ENCODE peak calls at places on chromosomes 4 and X, in five cellular contexts. C is substantia nigra; H is aorta; D is activated naive CD4-positive, alpha-beta T cell; F is sigmoid colon. T is an unnamed sample.

GRCh38 chr4:104490096-104490769 is 4.5 kb downstream of the CXXC4 start:
- DNase-seq in C (peak), D (no peak), F (peak), H (no peak), T (no peak)

GRCh38 chr4:139582044-139582443 is 26.0 kb upstream of the SETD7 start:
- DNase-seq in H (no peak), F (no peak), D (no peak), C (no peak), T (no peak)

GRCh38 chr4:186105721-186106335 is 1.3 kb downstream of the FAM149A start:
- DNase-seq in D (no peak), C (no peak), F (no peak), H (no peak), T (no peak)

GRCh38 chr4:109966891-109967481 is 54.3 kb downstream of the EGF start:
- DNase-seq in D (no peak), H (no peak), C (no peak), F (no peak), T (no peak)

GRCh38 chrX:4315891-4316290 is 602.4 kb upstream of the PRKX start:
- DNase-seq in F (no peak), H (no peak), D (no peak), C (no peak), T (no peak)

GRCh38 chrX:40012800-40013682 is 84.7 kb downstream of the BCOR start:
- DNase-seq in H (peak), C (peak), D (no peak), F (peak), T (no peak)

GRCh38 chrX:151938172-151938571 is 25.5 kb downstream of the MAGEA4 start:
- DNase-seq in F (no peak), D (no peak), H (no peak), C (no peak), T (no peak)

GRCh38 chr4:151015458-151016344 is 617 bp upstream of the LRBA start:
- DNase-seq in C (peak), D (peak), H (peak), F (peak), T (peak)

GRCh38 chr4:4781936-4782754 is 77.3 kb upstream of the MSX1 start:
- DNase-seq in F (no peak), C (no peak), H (peak), D (no peak), T (no peak)

GRCh38 chr4:175215208-175215607 is 297.1 kb downstream of the ADAM29 start:
- DNase-seq in D (no peak), C (no peak), H (no peak), F (no peak), T (no peak)

GRCh38 chrX:155263854-155264628 is at the start of gene RAB39B:
- DNase-seq in F (peak), D (peak), C (peak), H (peak), T (peak)

GRCh38 chr4:4225915-4226605 is 669 bp downstream of the OTOP1 start:
- DNase-seq in C (no peak), F (no peak), H (no peak), D (no peak), T (no peak)

GRCh38 chrX:18828832-18829404 is 121.5 kb downstream of the PPEF1 start:
- DNase-seq in C (no peak), H (no peak), D (no peak), F (no peak), T (no peak)

GRCh38 chrX:136199365-136199764 is 51.8 kb downstream of the MAP7D3 start:
- DNase-seq in D (no peak), H (no peak), F (no peak), C (no peak), T (no peak)

GRCh38 chr4:184755278-184755677 is 21.4 kb upstream of the CENPU start:
- DNase-seq in C (no peak), F (no peak), D (no peak), H (no peak), T (no peak)

GRCh38 chr4:65416875-65417274 is 253.4 kb downstream of the EPHA5 start:
- DNase-seq in D (no peak), C (no peak), H (no peak), F (no peak), T (no peak)

GRCh38 chrX:72121381-72121780 is 10.3 kb downstream of the RTL5 start:
- DNase-seq in F (peak), C (peak), H (no peak), D (peak), T (peak)

GRCh38 chrX:97637289-97637688 is 753.6 kb downstream of the RPA4 start:
- DNase-seq in H (no peak), C (no peak), D (no peak), F (no peak), T (no peak)

GRCh38 chr4:16505726-16506125 is 279.5 kb upstream of the TAPT1 start:
- DNase-seq in F (no peak), C (no peak), D (no peak), H (no peak), T (no peak)

GRCh38 chr4:95541889-95542607 is 6.7 kb downstream of the UNC5C start:
- DNase-seq in H (no peak), F (no peak), C (no peak), D (no peak), T (no peak)

GRCh38 chrX:10974920-10975319 is 136.2 kb upstream of the HCCS start:
- DNase-seq in C (no peak), F (no peak), D (no peak), H (no peak), T (no peak)

GRCh38 chrX:136694491-136695087 is 46.6 kb downstream of the CD40LG start:
- DNase-seq in H (no peak), D (no peak), C (no peak), F (no peak), T (no peak)

GRCh38 chrX:68808686-68809357 is 20.0 kb upstream of the EFNB1 start:
- DNase-seq in C (no peak), F (no peak), H (no peak), D (no peak), T (no peak)

GRCh38 chr4:53994382-53994781 is 70.0 kb downstream of the CHIC2 start:
- DNase-seq in F (no peak), D (no peak), C (no peak), H (no peak), T (no peak)

GRCh38 chr4:122894802-122895201 is 27.6 kb downstream of the NUDT6 start:
- DNase-seq in H (no peak), F (no peak), C (no peak), D (no peak), T (no peak)